ENCODE peak calls at places on chromosomes 4 and X, in eight cellular contexts. One of them, this sample, is unnamed.

GRCh38 chrX:155874571-155875244 is 6.4 kb upstream of the VAMP7 start:
- DNase-seq in lower leg skin: no peak
- DNase-seq in spleen: no peak
- DNase-seq in IMR-90: no peak
- DNase-seq in testis: no peak
- DNase-seq in K562: peak
- DNase-seq in uterus: no peak
- DNase-seq in A549: no peak
- DNase-seq in this sample: no peak

GRCh38 chrX:15334561-15334960 is 762 bp downstream of the PIGA start:
- DNase-seq in IMR-90: peak
- DNase-seq in K562: peak
- DNase-seq in uterus: no peak
- DNase-seq in A549: no peak
- DNase-seq in spleen: no peak
- DNase-seq in testis: no peak
- DNase-seq in lower leg skin: no peak
- DNase-seq in this sample: no peak

GRCh38 chrX:10397349-10397748 is 223.0 kb downstream of the MID1 start:
- DNase-seq in K562: no peak
- DNase-seq in testis: no peak
- DNase-seq in uterus: no peak
- DNase-seq in lower leg skin: no peak
- DNase-seq in spleen: no peak
- DNase-seq in IMR-90: no peak
- DNase-seq in A549: no peak
- DNase-seq in this sample: no peak

GRCh38 chr4:188201851-188202250 is 62.6 kb downstream of the TRIML1 start:
- DNase-seq in uterus: no peak
- DNase-seq in spleen: no peak
- DNase-seq in A549: no peak
- DNase-seq in testis: no peak
- DNase-seq in lower leg skin: no peak
- DNase-seq in IMR-90: peak
- DNase-seq in K562: no peak
- DNase-seq in this sample: no peak

GRCh38 chr4:182337366-182337765 is 94.2 kb downstream of the TENM3 start:
- DNase-seq in IMR-90: peak
- DNase-seq in testis: no peak
- DNase-seq in spleen: no peak
- DNase-seq in lower leg skin: no peak
- DNase-seq in K562: no peak
- DNase-seq in uterus: no peak
- DNase-seq in A549: no peak
- DNase-seq in this sample: no peak

GRCh38 chr4:57098945-57099344 is 11.2 kb downstream of the IGFBP7 start:
- DNase-seq in testis: no peak
- DNase-seq in lower leg skin: no peak
- DNase-seq in spleen: no peak
- DNase-seq in K562: no peak
- DNase-seq in uterus: no peak
- DNase-seq in A549: no peak
- DNase-seq in IMR-90: peak
- DNase-seq in this sample: no peak

GRCh38 chrX:13386636-13387035 is 66.8 kb upstream of the ATXN3L start:
- DNase-seq in spleen: no peak
- DNase-seq in uterus: no peak
- DNase-seq in K562: no peak
- DNase-seq in IMR-90: no peak
- DNase-seq in lower leg skin: no peak
- DNase-seq in testis: no peak
- DNase-seq in A549: no peak
- DNase-seq in this sample: no peak

GRCh38 chr4:15238720-15239119 is 189.1 kb upstream of the C1QTNF7 start:
- DNase-seq in IMR-90: peak
- DNase-seq in A549: peak
- DNase-seq in spleen: no peak
- DNase-seq in testis: peak
- DNase-seq in K562: peak
- DNase-seq in uterus: no peak
- DNase-seq in lower leg skin: no peak
- DNase-seq in this sample: peak

GRCh38 chr4:78214078-78214477 is 157.0 kb downstream of the FRAS1 start:
- DNase-seq in K562: no peak
- DNase-seq in testis: no peak
- DNase-seq in lower leg skin: no peak
- DNase-seq in spleen: no peak
- DNase-seq in uterus: no peak
- DNase-seq in IMR-90: no peak
- DNase-seq in A549: no peak
- DNase-seq in this sample: no peak

GRCh38 chrX:56745019-56745418 is 16.0 kb downstream of the NBDY start:
- DNase-seq in spleen: no peak
- DNase-seq in uterus: no peak
- DNase-seq in K562: no peak
- DNase-seq in lower leg skin: no peak
- DNase-seq in IMR-90: peak
- DNase-seq in testis: no peak
- DNase-seq in A549: peak
- DNase-seq in this sample: no peak

GRCh38 chr4:132344924-132345828 is 803.9 kb upstream of the PCDH10 start:
- DNase-seq in spleen: no peak
- DNase-seq in K562: peak
- DNase-seq in A549: peak
- DNase-seq in uterus: no peak
- DNase-seq in testis: peak
- DNase-seq in IMR-90: no peak
- DNase-seq in lower leg skin: no peak
- DNase-seq in this sample: peak

GRCh38 chr4:74038161-74039064 is at the start of gene CXCL3:
- DNase-seq in testis: peak
- DNase-seq in IMR-90: peak
- DNase-seq in spleen: peak
- DNase-seq in uterus: peak
- DNase-seq in A549: peak
- DNase-seq in lower leg skin: peak
- DNase-seq in K562: peak
- DNase-seq in this sample: peak

GRCh38 chr4:98781641-98782348 is 123.4 kb upstream of the TSPAN5 start:
- DNase-seq in IMR-90: no peak
- DNase-seq in lower leg skin: no peak
- DNase-seq in K562: no peak
- DNase-seq in spleen: no peak
- DNase-seq in uterus: no peak
- DNase-seq in testis: no peak
- DNase-seq in A549: no peak
- DNase-seq in this sample: no peak

GRCh38 chrX:77742788-77743476 is 43.1 kb downstream of the ATRX start:
- DNase-seq in A549: no peak
- DNase-seq in uterus: no peak
- DNase-seq in spleen: no peak
- DNase-seq in K562: no peak
- DNase-seq in lower leg skin: peak
- DNase-seq in IMR-90: no peak
- DNase-seq in testis: no peak
- DNase-seq in this sample: no peak

GRCh38 chrX:154735695-154736393 is 15.0 kb downstream of the GAB3 start:
- DNase-seq in IMR-90: peak
- DNase-seq in spleen: no peak
- DNase-seq in K562: no peak
- DNase-seq in A549: peak
- DNase-seq in uterus: peak
- DNase-seq in lower leg skin: no peak
- DNase-seq in testis: peak
- DNase-seq in this sample: no peak

GRCh38 chr4:16588651-16589050 is 309.8 kb downstream of the LDB2 start:
- DNase-seq in IMR-90: no peak
- DNase-seq in uterus: no peak
- DNase-seq in spleen: no peak
- DNase-seq in A549: no peak
- DNase-seq in K562: no peak
- DNase-seq in testis: no peak
- DNase-seq in lower leg skin: no peak
- DNase-seq in this sample: no peak

GRCh38 chrX:1165535-1166196 is 46.8 kb downstream of the CRLF2 start:
- DNase-seq in IMR-90: no peak
- DNase-seq in lower leg skin: no peak
- DNase-seq in spleen: peak
- DNase-seq in K562: no peak
- DNase-seq in testis: no peak
- DNase-seq in A549: peak
- DNase-seq in uterus: no peak
- DNase-seq in this sample: no peak

GRCh38 chr4:101010987-101011386 is 336.3 kb downstream of the PPP3CA start:
- DNase-seq in IMR-90: no peak
- DNase-seq in spleen: no peak
- DNase-seq in lower leg skin: no peak
- DNase-seq in uterus: no peak
- DNase-seq in testis: no peak
- DNase-seq in K562: no peak
- DNase-seq in A549: no peak
- DNase-seq in this sample: no peak

GRCh38 chr4:28921886-28922285 is 1798.3 kb upstream of the PCDH7 start:
- DNase-seq in spleen: no peak
- DNase-seq in IMR-90: no peak
- DNase-seq in lower leg skin: no peak
- DNase-seq in uterus: no peak
- DNase-seq in A549: no peak
- DNase-seq in testis: no peak
- DNase-seq in K562: no peak
- DNase-seq in this sample: no peak

GRCh38 chr4:28916585-28916984 is 1803.6 kb upstream of the PCDH7 start:
- DNase-seq in spleen: no peak
- DNase-seq in K562: no peak
- DNase-seq in IMR-90: no peak
- DNase-seq in A549: no peak
- DNase-seq in uterus: no peak
- DNase-seq in testis: no peak
- DNase-seq in lower leg skin: no peak
- DNase-seq in this sample: no peak

GRCh38 chr4:28918871-28919270 is 1801.3 kb upstream of the PCDH7 start:
- DNase-seq in K562: no peak
- DNase-seq in testis: no peak
- DNase-seq in spleen: no peak
- DNase-seq in A549: no peak
- DNase-seq in uterus: no peak
- DNase-seq in IMR-90: no peak
- DNase-seq in lower leg skin: no peak
- DNase-seq in this sample: no peak
- TF ChIP-seq POLR2A in K562: no peak
- TF ChIP-seq POLR2A in testis: no peak
- TF ChIP-seq POLR2A in spleen: no peak
- TF ChIP-seq POLR2A in A549: no peak
- TF ChIP-seq POLR2A in uterus: no peak
- TF ChIP-seq POLR2A in IMR-90: no peak
- TF ChIP-seq POLR2A in lower leg skin: no peak
- TF ChIP-seq POLR2A in this sample: no peak

GRCh38 chr4:128810331-128810870 is 901 bp downstream of the JADE1 start:
- DNase-seq in K562: peak
- DNase-seq in testis: peak
- DNase-seq in spleen: peak
- DNase-seq in A549: peak
- DNase-seq in uterus: peak
- DNase-seq in lower leg skin: peak
- DNase-seq in IMR-90: peak
- DNase-seq in this sample: no peak
- TF ChIP-seq POLR2A in K562: no peak
- TF ChIP-seq POLR2A in testis: no peak
- TF ChIP-seq POLR2A in spleen: no peak
- TF ChIP-seq POLR2A in A549: no peak
- TF ChIP-seq POLR2A in uterus: no peak
- TF ChIP-seq POLR2A in lower leg skin: no peak
- TF ChIP-seq POLR2A in IMR-90: no peak
- TF ChIP-seq POLR2A in this sample: no peak

GRCh38 chrX:24718771-24719170 is 25.1 kb downstream of the POLA1 start:
- DNase-seq in A549: no peak
- DNase-seq in lower leg skin: no peak
- DNase-seq in testis: no peak
- DNase-seq in IMR-90: no peak
- DNase-seq in uterus: no peak
- DNase-seq in K562: no peak
- DNase-seq in spleen: no peak
- DNase-seq in this sample: no peak
- TF ChIP-seq POLR2A in A549: no peak
- TF ChIP-seq POLR2A in lower leg skin: no peak
- TF ChIP-seq POLR2A in testis: no peak
- TF ChIP-seq POLR2A in IMR-90: no peak
- TF ChIP-seq POLR2A in uterus: no peak
- TF ChIP-seq POLR2A in K562: no peak
- TF ChIP-seq POLR2A in spleen: no peak
- TF ChIP-seq POLR2A in this sample: no peak

GRCh38 chr4:24588216-24588954 is 4.0 kb upstream of the DHX15 start:
- DNase-seq in uterus: no peak
- DNase-seq in testis: no peak
- DNase-seq in A549: no peak
- DNase-seq in IMR-90: no peak
- DNase-seq in lower leg skin: no peak
- DNase-seq in K562: peak
- DNase-seq in spleen: no peak
- DNase-seq in this sample: no peak

GRCh38 chr4:24589448-24589847 is 5.1 kb upstream of the DHX15 start:
- DNase-seq in testis: no peak
- DNase-seq in A549: no peak
- DNase-seq in IMR-90: no peak
- DNase-seq in K562: no peak
- DNase-seq in uterus: no peak
- DNase-seq in spleen: no peak
- DNase-seq in lower leg skin: no peak
- DNase-seq in this sample: no peak

GRCh38 chr4:24583451-24584174 is 741 bp downstream of the DHX15 start:
- DNase-seq in K562: peak
- DNase-seq in lower leg skin: peak
- DNase-seq in uterus: peak
- DNase-seq in A549: peak
- DNase-seq in spleen: peak
- DNase-seq in testis: peak
- DNase-seq in IMR-90: peak
- DNase-seq in this sample: peak

GRCh38 chr4:24582235-24582863 is 2.0 kb downstream of the DHX15 start:
- DNase-seq in uterus: no peak
- DNase-seq in lower leg skin: no peak
- DNase-seq in testis: no peak
- DNase-seq in K562: peak
- DNase-seq in A549: no peak
- DNase-seq in IMR-90: no peak
- DNase-seq in spleen: no peak
- DNase-seq in this sample: no peak

DNA sequence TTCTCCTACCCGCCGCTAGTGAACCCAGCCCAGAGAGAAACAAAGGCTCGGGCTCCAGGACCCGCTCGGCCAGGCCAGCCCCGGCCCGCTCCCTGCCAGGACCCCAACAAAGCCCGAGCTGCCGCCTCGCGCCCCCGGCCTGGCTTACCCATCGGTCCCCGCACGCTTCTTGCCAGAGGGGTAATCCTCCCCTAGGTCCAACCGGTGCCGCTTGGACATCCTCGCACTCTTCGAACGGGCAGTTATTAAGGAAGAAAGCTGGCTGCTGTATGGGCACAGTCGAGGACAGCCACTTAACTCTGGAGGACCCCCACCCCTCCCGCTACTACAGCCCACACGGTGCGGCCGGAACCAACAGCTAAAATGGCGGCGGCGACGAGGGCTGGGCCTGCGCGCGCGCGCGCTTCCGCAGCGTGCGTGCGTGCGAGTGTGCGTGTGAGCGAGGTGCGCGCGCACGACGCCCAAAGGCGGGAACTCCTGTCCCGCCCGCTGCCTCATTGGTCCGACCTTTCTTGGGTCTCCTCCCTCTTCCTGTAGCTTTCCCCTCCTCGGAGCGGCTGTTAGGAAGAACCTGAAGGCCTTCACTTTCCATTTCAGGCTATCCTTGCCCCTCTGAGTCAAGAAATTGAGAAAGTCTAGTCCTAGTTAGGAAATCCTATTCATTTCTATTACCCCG is at the start of gene DHX15:
- DNase-seq in A549: peak
- DNase-seq in spleen: peak
- DNase-seq in K562: peak
- DNase-seq in IMR-90: peak
- DNase-seq in lower leg skin: peak
- DNase-seq in testis: peak
- DNase-seq in uterus: peak
- DNase-seq in this sample: peak
- TF ChIP-seq POLR2A in A549: peak
- TF ChIP-seq POLR2A in spleen: no peak
- TF ChIP-seq POLR2A in K562: peak
- TF ChIP-seq POLR2A in IMR-90: peak
- TF ChIP-seq POLR2A in lower leg skin: no peak
- TF ChIP-seq POLR2A in testis: peak
- TF ChIP-seq POLR2A in uterus: peak
- TF ChIP-seq POLR2A in this sample: peak

This sample was measured in H54.